ENCODE peak calls at places on chromosomes 1 and 21, in nine cellular contexts. Y is GM12892, H is spleen, B is heart left ventricle, Q is stomach, C is HepG2, W is vagina, L is A549, T is IMR-90. J is an unnamed sample.

GRCh38 chr1:61055110-61055614 is 27.2 kb upstream of the NFIA start:
- DNase-seq in L (no peak), C (no peak), B (no peak), W (no peak), Y (no peak), T (peak; percentile 14), Q (peak; percentile 47), H (no peak), J (no peak)

GRCh38 chr1:9038338-9038650 is 12.1 kb upstream of the SLC2A7 start:
- DNase-seq in T (no peak), Y (no peak), W (no peak), B (no peak), L (no peak), H (no peak), C (no peak), Q (no peak), J (no peak)

GRCh38 chr1:166999090-166999489 is 10.0 kb downstream of the MAEL start:
- DNase-seq in Y (no peak), C (no peak), W (no peak), T (peak; percentile 16), B (no peak), H (no peak), Q (no peak), L (no peak), J (no peak)

GRCh38 chr1:209825591-209826433 is 2.0 kb upstream of the UTP25 start:
- DNase-seq in Y (no peak), T (no peak), W (no peak), B (no peak), Q (no peak), H (no peak), C (no peak), L (no peak), J (no peak)

GRCh38 chr1:146016891-146017290 is 4.6 kb downstream of the HJV start:
- DNase-seq in W (no peak), Q (no peak), H (no peak), T (no peak), C (no peak), B (no peak), L (no peak), Y (no peak), J (no peak)

GRCh38 chr1:209021622-209022021 is 561.9 kb upstream of the CAMK1G start:
- DNase-seq in L (no peak), C (no peak), T (no peak), Q (no peak), W (no peak), H (no peak), B (no peak), Y (no peak), J (no peak)

GRCh38 chr21:45404726-45405270 is at the start of gene COL18A1:
- DNase-seq in H (peak; percentile 80), B (peak; percentile 87), T (peak; percentile 42), Y (no peak), W (no peak), C (no peak), Q (peak; percentile 52), L (peak; percentile 47), J (peak; percentile 82)

GRCh38 chr1:185670187-185670627 is 64.0 kb upstream of the HMCN1 start:
- DNase-seq in L (no peak), C (no peak), H (no peak), B (peak; percentile 52), W (no peak), Y (no peak), T (peak; percentile 55), Q (peak; percentile 48), J (peak; percentile 24)

DNA sequence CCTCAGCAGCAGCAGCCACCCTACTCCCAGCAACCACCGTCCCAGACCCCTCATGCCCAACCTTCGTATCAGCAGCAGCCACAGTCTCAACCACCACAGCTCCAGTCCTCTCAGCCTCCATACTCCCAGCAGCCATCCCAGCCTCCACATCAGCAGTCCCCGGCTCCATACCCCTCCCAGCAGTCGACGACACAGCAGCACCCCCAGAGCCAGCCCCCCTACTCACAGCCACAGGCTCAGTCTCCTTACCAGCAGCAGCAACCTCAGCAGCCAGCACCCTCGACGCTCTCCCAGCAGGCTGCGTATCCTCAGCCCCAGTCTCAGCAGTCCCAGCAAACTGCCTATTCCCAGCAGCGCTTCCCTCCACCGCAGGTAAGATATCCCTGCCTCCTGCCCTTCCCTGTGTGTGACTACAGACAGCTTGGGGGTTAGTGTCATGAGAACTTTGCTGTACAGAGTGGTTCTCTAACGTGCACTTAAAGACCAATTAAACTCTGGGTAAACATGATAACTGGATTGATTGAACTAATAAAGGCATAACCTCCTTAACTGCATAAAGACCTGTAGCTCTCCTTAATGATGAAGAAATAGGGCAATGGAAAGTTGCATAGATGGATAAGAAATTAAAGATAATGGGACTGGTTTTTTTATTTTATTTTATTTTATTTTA is 35.6 kb downstream of the ARID1A start:
- DNase-seq in H (no peak), Y (no peak), C (no peak), W (no peak), Q (no peak), L (no peak), B (no peak), T (no peak), J (no peak)
- TF ChIP-seq POLR2A in H (no peak), Y (no peak), C (no peak), W (no peak), Q (no peak), L (no peak), B (no peak), T (no peak), J (no peak)

DNA sequence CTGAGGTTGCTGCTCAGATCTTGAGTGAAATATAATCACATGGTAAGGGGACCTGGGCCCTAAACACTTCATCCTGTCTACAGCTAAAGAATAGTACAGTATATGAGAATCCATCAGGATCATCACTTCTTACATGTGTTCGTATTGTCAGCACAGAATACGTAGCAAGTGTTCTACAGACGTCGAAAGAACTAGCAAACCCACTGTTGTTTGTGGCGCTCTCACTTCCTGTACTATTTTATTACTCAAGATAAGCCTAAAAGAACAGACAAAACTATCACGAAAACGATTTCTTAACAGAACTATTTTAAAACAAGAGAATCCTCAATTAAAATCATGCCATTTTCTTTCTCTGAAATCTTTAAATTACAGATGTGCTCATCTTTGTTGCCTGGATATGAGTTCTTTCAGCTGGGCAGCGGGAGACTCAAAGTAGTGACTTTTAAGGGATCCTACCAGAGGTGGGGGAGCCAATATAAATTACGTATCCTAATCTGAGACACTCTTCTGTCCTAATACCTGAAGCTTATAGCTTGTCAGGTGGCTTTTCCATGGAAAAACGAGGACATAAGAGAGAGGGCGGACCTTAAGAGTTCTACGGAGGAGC is 724 bp downstream of the ST7L start:
- DNase-seq in W (no peak), T (peak; percentile 44), C (no peak), B (no peak), Y (no peak), H (no peak), L (no peak), Q (no peak), J (peak; percentile 59)
- TF ChIP-seq POLR2A in W (no peak), T (no peak), C (no peak), B (no peak), Y (no peak), H (peak; percentile 29), L (no peak), Q (no peak), J (peak; percentile 53)

GRCh38 chr1:80274256-80274655 is 1267.7 kb upstream of the ADGRL4 start:
- DNase-seq in B (no peak), H (no peak), T (no peak), C (no peak), L (no peak), W (no peak), Q (no peak), Y (no peak), J (no peak)
- TF ChIP-seq POLR2A in B (no peak), H (no peak), T (no peak), C (no peak), L (no peak), W (no peak), Q (no peak), Y (no peak), J (no peak)

DNA sequence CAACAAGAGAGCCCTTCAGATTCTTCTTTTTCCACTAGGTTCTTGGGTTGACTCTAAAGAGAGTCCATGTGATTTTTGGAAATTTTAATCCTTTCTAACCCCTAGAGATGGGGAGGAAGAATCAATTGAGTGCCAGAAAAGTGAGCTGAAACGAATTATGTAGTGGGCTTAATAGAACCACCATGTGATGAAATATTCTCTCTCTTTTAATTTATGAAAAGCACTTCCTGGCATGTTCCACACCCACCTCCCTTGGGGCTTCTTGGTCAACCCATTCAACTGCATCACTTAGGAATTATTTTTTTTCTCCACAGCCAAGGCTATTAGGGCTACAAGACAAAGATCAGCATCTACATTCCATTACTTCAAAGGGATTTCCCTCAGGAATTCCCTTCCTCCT is 79.6 kb downstream of the ZC3H11B start:
- DNase-seq in H (no peak), Q (no peak), B (no peak), Y (no peak), T (no peak), C (no peak), W (no peak), L (no peak), J (no peak)
- TF ChIP-seq POLR2A in H (no peak), Q (no peak), B (no peak), Y (no peak), T (no peak), C (no peak), W (no peak), L (no peak), J (no peak)

DNA sequence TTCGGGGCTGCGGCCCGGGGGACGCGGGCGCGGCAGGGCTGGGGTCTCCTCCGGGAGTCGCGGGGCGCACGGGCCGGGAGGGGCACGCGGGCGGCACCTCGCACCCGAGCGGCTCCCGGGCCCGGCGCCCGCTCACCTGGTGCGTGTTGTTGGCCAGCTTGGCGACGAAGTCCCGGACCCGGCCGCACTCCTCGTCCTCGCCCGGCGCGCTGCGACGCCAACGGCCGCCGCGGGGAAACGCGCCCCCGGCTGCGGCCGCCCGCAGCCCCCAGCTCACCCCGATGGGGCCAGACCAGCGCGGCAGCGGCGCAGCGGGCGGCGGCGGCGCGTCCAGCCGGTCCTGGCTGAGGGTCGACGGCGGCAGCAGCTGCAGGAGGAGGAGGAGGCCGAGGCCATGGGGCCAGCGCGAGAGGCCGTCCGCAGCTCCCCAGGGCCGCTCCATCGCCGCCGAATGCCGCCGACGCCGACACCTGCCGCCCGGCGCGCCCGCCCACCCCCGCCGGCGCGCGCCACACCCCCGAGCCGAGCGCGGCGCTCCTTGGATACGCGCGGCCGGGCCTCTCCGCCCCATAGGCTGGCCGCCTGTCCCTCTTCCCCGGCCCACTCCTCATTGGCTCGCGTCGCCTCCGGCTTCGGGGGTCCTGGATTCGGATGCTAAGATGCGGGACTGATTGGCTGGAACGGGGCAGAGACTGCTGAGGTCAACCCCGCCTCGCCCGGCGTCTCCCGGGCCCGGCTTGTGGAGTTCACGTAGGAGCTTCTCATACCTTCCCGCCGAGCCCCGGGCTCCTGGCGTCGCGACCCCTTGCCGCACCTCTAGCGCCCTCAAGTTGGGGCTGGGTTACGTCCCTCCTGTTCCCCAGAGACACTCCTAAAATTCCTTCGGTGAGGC is at the start of gene SORT1:
- DNase-seq in T (peak; percentile 83), H (peak; percentile 92), B (peak; percentile 90), W (no peak), Y (peak; percentile 50), C (peak; percentile 90), L (peak; percentile 53), Q (peak; percentile 85), J (peak; percentile 75)
- TF ChIP-seq POLR2A in T (peak; percentile 30), H (no peak), B (peak; percentile 10), W (peak; percentile 22), Y (no peak), C (peak; percentile 27), L (peak; percentile 37), Q (no peak), J (no peak)

J was measured in erythroblast.